ENCODE peak calls at places on chromosomes 4 and X, in five cellular contexts. F is adrenal gland, T is breast epithelium, L is pancreas, G is mesenchymal stem cell. O is an unnamed sample.

GRCh38 chrX:70969635-70970481 is 39.0 kb upstream of the SLC7A3 start:
- DNase-seq in T (no peak), F (no peak), L (no peak), G (no peak), O (no peak)

GRCh38 chr4:138535316-138535715 is 293.2 kb upstream of the SLC7A11 start:
- DNase-seq in T (no peak), F (no peak), G (peak), L (no peak), O (no peak)

GRCh38 chr4:28277931-28278330 is 1417.3 kb downstream of the STIM2 start:
- DNase-seq in T (no peak), G (no peak), F (no peak), L (no peak), O (no peak)

GRCh38 chrX:130030826-130031225 is 48.4 kb downstream of the BCORL1 start:
- DNase-seq in L (no peak), F (no peak), G (no peak), T (no peak), O (peak)

GRCh38 chr4:162409048-162409447 is 245.2 kb upstream of the FSTL5 start:
- DNase-seq in F (no peak), T (no peak), G (no peak), L (no peak), O (no peak)

GRCh38 chr4:177005801-177006230 is 213.1 kb upstream of the VEGFC start:
- DNase-seq in T (no peak), G (peak), L (no peak), F (no peak), O (no peak)

GRCh38 chr4:114464873-114465272 is 133.7 kb upstream of the UGT8 start:
- DNase-seq in L (no peak), F (no peak), G (no peak), T (no peak), O (no peak)

GRCh38 chrX:56751071-56751470 is 22.0 kb downstream of the NBDY start:
- DNase-seq in T (no peak), L (no peak), G (no peak), F (no peak), O (no peak)

GRCh38 chr4:8303485-8304281 is 34.1 kb downstream of the HTRA3 start:
- DNase-seq in F (peak), T (no peak), G (peak), L (no peak), O (no peak)

GRCh38 chr4:74504212-74504611 is 59.3 kb downstream of the AREG start:
- DNase-seq in G (peak), T (no peak), L (no peak), F (no peak), O (no peak)

GRCh38 chr4:129446074-129446473 is 350.1 kb downstream of the C4orf33 start:
- DNase-seq in F (no peak), T (no peak), G (peak), L (no peak), O (no peak)

GRCh38 chr4:11428161-11428700 is 463 bp downstream of the HS3ST1 start:
- DNase-seq in T (no peak), F (no peak), G (peak), L (no peak), O (no peak)

GRCh38 chrX:37388413-37388812 is 39.2 kb downstream of the PRRG1 start:
- DNase-seq in T (no peak), G (no peak), F (no peak), L (no peak), O (no peak)

GRCh38 chrX:153924149-153924861 is 1.8 kb downstream of the ARHGAP4 start:
- DNase-seq in L (no peak), G (peak), T (no peak), F (peak), O (peak)

GRCh38 chrX:112816908-112817307 is 23.7 kb downstream of the AMOT start:
- DNase-seq in L (no peak), F (no peak), G (no peak), T (no peak), O (no peak)

GRCh38 chr4:1337951-1338751 is 8.9 kb upstream of the UVSSA start:
- DNase-seq in L (peak), T (no peak), G (no peak), F (no peak), O (no peak)

GRCh38 chr4:1334579-1334895 is 12.5 kb upstream of the UVSSA start:
- DNase-seq in G (no peak), T (no peak), L (no peak), F (no peak), O (no peak)

GRCh38 chr4:1337376-1337831 is 9.6 kb upstream of the UVSSA start:
- DNase-seq in G (no peak), T (no peak), F (no peak), L (no peak), O (no peak)

GRCh38 chr4:1338752-1339414 is 8.1 kb upstream of the UVSSA start:
- DNase-seq in T (no peak), G (no peak), L (peak), F (no peak), O (no peak)

DNA sequence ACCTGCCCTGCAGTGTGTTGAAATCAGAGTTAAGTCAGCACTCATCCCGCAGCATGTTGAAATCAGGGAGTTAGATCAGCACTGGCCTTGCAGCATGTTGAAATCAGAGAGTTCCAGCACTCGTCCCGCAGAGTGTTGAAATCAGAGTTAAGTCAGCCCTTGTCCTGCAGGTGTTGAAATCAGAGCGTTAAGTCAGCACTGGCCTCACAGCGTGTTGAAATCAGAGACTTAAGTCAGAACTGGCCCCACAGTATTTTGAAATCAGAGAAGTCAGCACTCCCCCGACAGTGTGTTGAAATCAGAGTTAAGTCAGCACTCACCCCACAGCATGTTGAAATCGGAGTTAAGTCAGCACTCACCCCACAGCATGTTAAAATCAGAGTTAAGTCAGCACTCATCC is 10.9 kb upstream of the UVSSA start:
- DNase-seq in G (peak), T (no peak), F (no peak), L (no peak), O (no peak)
- H3K27ac ChIP-seq in G (no peak), T (peak), F (peak), L (no peak), O (no peak)

DNA sequence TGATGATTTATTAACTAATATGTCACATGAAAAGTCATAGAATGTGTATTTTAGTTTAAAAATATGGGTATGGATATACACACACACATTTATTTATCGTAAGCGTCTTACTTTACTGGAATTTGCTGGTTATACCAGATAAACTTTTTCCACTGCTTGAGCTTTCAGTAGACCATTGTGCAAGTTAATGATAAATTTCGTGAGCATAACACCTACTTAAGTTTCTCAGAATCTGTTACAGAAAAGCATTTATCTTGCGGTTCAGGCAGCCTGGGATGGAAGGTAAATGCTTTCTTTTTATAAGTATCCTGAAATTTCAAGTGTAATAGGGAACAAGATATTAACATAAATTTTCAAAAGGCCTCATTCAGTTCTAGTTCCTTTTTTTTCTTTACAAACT is 27.6 kb downstream of the ATP7A start:
- DNase-seq in F (no peak), T (no peak), L (no peak), G (no peak), O (no peak)
- H3K27ac ChIP-seq in F (no peak), T (no peak), L (no peak), G (no peak), O (no peak)

DNA sequence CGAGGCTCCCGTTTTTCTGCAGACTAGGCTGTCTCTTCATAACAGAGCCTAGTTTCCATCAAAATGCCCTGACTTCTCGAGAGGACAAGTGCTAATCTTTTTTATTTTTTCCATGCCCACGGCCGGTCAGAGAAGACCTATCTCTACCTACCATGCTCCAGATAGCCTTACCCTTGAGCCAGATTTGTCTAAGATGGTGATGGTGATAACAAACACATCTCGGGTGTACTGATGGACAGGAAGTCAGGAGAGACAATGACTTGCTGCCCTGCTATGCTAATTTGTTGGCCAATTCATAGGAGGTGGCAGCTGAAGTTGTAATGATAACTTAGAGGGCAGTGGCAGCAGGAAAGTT is 42.2 kb upstream of the NKRF start:
- DNase-seq in T (no peak), G (no peak), L (no peak), F (no peak), O (no peak)
- H3K27ac ChIP-seq in T (no peak), G (no peak), L (no peak), F (no peak), O (no peak)

DNA sequence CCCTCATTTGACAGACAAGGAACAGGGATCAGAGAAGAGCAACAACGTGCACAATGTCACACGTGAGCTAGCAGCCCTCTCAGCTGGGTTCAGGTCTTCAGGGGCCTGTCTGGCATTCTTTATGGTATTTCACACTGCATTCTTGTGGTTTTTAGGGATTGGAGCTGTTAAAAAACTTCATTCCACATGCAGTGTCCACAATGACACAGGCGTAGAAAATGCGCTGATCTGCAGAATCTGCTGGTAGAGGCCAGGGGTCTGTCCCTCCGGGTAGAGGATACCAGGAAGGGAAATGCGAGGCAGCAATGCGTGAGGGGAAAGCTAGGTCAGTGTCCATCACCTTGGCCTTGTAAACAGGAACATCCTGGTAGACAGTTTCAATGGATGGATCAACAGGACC is 36.6 kb downstream of the MAP7D3 start:
- DNase-seq in G (peak), T (no peak), L (no peak), F (peak), O (no peak)
- H3K27ac ChIP-seq in G (peak), T (peak), L (no peak), F (peak), O (no peak)

GRCh38 chr4:121614136-121614535 is 82.6 kb downstream of the ANXA5 start:
- DNase-seq in G (no peak), L (no peak), T (no peak), F (no peak), O (no peak)
- H3K27ac ChIP-seq in G (no peak), L (no peak), T (no peak), F (no peak), O (no peak)

DNA sequence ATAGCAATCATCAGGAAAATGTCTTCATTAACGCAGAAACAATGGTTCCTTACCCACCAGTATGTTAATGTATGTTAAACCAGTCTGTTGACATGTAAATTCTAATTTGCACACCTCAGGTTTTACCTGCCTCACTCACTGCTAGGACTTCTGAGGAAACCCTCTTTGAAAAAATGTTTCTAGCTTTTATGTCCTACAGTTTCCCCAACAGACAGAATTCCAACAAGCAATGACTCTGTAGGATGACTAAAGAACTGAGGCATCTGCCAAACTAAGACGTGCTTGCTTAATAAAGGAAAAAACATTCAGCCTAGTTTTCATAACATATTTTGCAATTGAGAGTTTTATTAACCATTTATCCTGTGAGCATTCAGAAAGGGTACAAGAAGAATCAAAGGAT is 20.6 kb upstream of the SOX3 start:
- DNase-seq in F (no peak), L (no peak), T (no peak), G (peak), O (no peak)
- H3K27ac ChIP-seq in F (no peak), L (no peak), T (no peak), G (no peak), O (no peak)

GRCh38 chrX:103382893-103383292 is 6.6 kb downstream of the BEX3 start:
- DNase-seq in T (no peak), L (no peak), G (no peak), F (no peak), O (no peak)

GRCh38 chrX:103373581-103373980 is 2.8 kb upstream of the BEX3 start:
- DNase-seq in F (no peak), T (no peak), L (no peak), G (no peak), O (no peak)

GRCh38 chrX:103376979-103377324 is 614 bp downstream of the BEX3 start:
- DNase-seq in T (no peak), L (peak), F (peak), G (peak), O (peak)

GRCh38 chrX:103376118-103376978 is at the start of gene BEX3:
- DNase-seq in T (peak), L (peak), G (peak), F (peak), O (peak)

GRCh38 chrX:103378990-103379389 is 2.7 kb downstream of the BEX3 start:
- DNase-seq in F (no peak), G (no peak), T (no peak), L (no peak), O (no peak)
- H3K27ac ChIP-seq in F (no peak), G (no peak), T (no peak), L (no peak), O (peak)

O was measured in caudate nucleus.